ENCODE peak calls at places on chromosomes 3 and 15, in seven cellular contexts. U is keratinocyte; O is GF-D8; L is transverse colon; J is body of pancreas; S is stimulated activated CD8-positive, alpha-beta memory T cell treated with anti-CD3 and anti-CD28 coated beads, Interleukin-15, amount 100 ng/mL, for 24 hours; V is RPMI7951. G is an unnamed sample.

GRCh38 chr3:195094211-195094921 is 176.6 kb downstream of the XXYLT1 start:
- DNase-seq in U (no peak), O (peak; percentile 57), L (peak; percentile 53), J (no peak), S (no peak), V (peak; percentile 47), G (no peak)

GRCh38 chr3:183697610-183698317 is at the start of gene YEATS2:
- DNase-seq in U (no peak), O (peak; percentile 16), L (peak; percentile 69), J (peak; percentile 52), S (peak; percentile 48), V (peak; percentile 72), G (peak; percentile 54)

GRCh38 chr3:49869525-49870126 is at the start of gene CAMKV:
- DNase-seq in U (no peak), O (no peak), L (no peak), J (peak; percentile 16), S (no peak), V (no peak), G (no peak)

GRCh38 chr15:78397382-78397781 is 40.6 kb upstream of the IREB2 start:
- DNase-seq in U (no peak), O (no peak), L (no peak), J (no peak), S (no peak), V (no peak), G (no peak)

GRCh38 chr3:184635126-184635525 is 73.5 kb downstream of the EPHB3 start:
- DNase-seq in U (no peak), O (no peak), L (no peak), J (no peak), S (no peak), V (no peak), G (peak; percentile 18)

GRCh38 chr3:171825222-171825828 is 15.0 kb upstream of the PLD1 start:
- DNase-seq in U (no peak), O (no peak), L (no peak), J (no peak), S (no peak), V (peak; percentile 83), G (no peak)

GRCh38 chr3:12363397-12364195 is 74.7 kb downstream of the PPARG start:
- DNase-seq in U (no peak), O (no peak), L (no peak), J (no peak), S (no peak), V (no peak), G (no peak)

GRCh38 chr15:61130945-61131597 is 98.0 kb downstream of the RORA start:
- DNase-seq in U (no peak), O (no peak), L (no peak), J (no peak), S (no peak), V (no peak), G (no peak)

GRCh38 chr3:87236093-87236492 is 9.0 kb downstream of the CHMP2B start:
- DNase-seq in U (no peak), O (no peak), L (no peak), J (no peak), S (no peak), V (no peak), G (no peak)

GRCh38 chr3:3170998-3171397 is 8.5 kb downstream of the CRBN start:
- DNase-seq in U (no peak), O (no peak), L (no peak), J (no peak), S (no peak), V (peak; percentile 22), G (no peak)

GRCh38 chr3:163018067-163018466 is 1521.5 kb downstream of the OTOL1 start:
- DNase-seq in U (no peak), O (no peak), L (no peak), J (no peak), S (no peak), V (no peak), G (no peak)

GRCh38 chr3:71681224-71681668 is 44.0 kb downstream of the EIF4E3 start:
- DNase-seq in U (no peak), O (peak; percentile 35), L (peak; percentile 63), J (peak; percentile 65), S (no peak), V (peak; percentile 82), G (peak; percentile 61)

GRCh38 chr3:171827836-171828458 is 15.2 kb upstream of the TMEM212 start:
- DNase-seq in U (no peak), O (no peak), L (no peak), J (no peak), S (no peak), V (no peak), G (no peak)